ENCODE peak calls at places on chromosome 7, in seven cellular contexts. G is brain microvascular endothelial cell, T is choroid plexus epithelial cell, S is uterus, N is endothelial cell, D is chondrocyte, P is fibroblast of pulmonary artery. R is an unnamed sample.

GRCh38 chr7:116231543-116232401 is 21.4 kb downstream of the TES start:
- DNase-seq in G (no peak), T (peak), S (no peak), N (no peak), D (no peak), P (peak), R (no peak)

GRCh38 chr7:108097703-108098102 is 32.5 kb downstream of the LAMB4 start:
- DNase-seq in G (no peak), T (no peak), S (no peak), N (peak), D (no peak), P (peak), R (no peak)

GRCh38 chr7:5780801-5781496 is 514 bp downstream of the RNF216 start:
- DNase-seq in G (peak), T (peak), S (no peak), N (peak), D (no peak), P (peak), R (peak)

GRCh38 chr7:17140421-17140820 is 158.0 kb upstream of the AHR start:
- DNase-seq in G (no peak), T (no peak), S (no peak), N (no peak), D (no peak), P (no peak), R (no peak)

GRCh38 chr7:94298943-94299342 is 95.8 kb upstream of the COL1A2 start:
- DNase-seq in G (peak), T (peak), S (no peak), N (no peak), D (no peak), P (peak), R (no peak)

GRCh38 chr7:32957326-32958045 is at the start of gene FKBP9:
- DNase-seq in G (peak), T (peak), S (peak), N (peak), D (peak), P (peak), R (peak)

GRCh38 chr7:124412531-124412930 is 353.1 kb downstream of the GPR37 start:
- DNase-seq in G (no peak), T (no peak), S (no peak), N (no peak), D (no peak), P (no peak), R (no peak)

GRCh38 chr7:157547611-157548010 is 210.8 kb downstream of the DNAJB6 start:
- DNase-seq in G (no peak), T (no peak), S (no peak), N (no peak), D (peak), P (no peak), R (no peak)

GRCh38 chr7:40297741-40298311 is 163.0 kb downstream of the SUGCT start:
- DNase-seq in G (no peak), T (peak), S (no peak), N (no peak), D (no peak), P (peak), R (no peak)

GRCh38 chr7:41754046-41754445 is 51.2 kb upstream of the INHBA start:
- DNase-seq in G (no peak), T (no peak), S (no peak), N (no peak), D (no peak), P (no peak), R (no peak)

GRCh38 chr7:23106491-23106800 is 861 bp downstream of the KLHL7 start:
- DNase-seq in G (no peak), T (no peak), S (no peak), N (no peak), D (no peak), P (no peak), R (no peak)

GRCh38 chr7:32163141-32163806 is 93.1 kb upstream of the PDE1C start:
- DNase-seq in G (peak), T (peak), S (peak), N (no peak), D (no peak), P (peak), R (no peak)

GRCh38 chr7:155581107-155581830 is 34.9 kb upstream of the CNPY1 start:
- DNase-seq in G (no peak), T (no peak), S (no peak), N (no peak), D (peak), P (no peak), R (no peak)

GRCh38 chr7:2920956-2921708 is 77.0 kb upstream of the GNA12 start:
- DNase-seq in G (no peak), T (no peak), S (no peak), N (no peak), D (no peak), P (no peak), R (no peak)

GRCh38 chr7:29243777-29244655 is 49.4 kb downstream of the CHN2 start:
- DNase-seq in G (no peak), T (no peak), S (no peak), N (no peak), D (no peak), P (no peak), R (no peak)
- TF ChIP-seq CTCF in G (peak), T (no peak), S (no peak), N (no peak), D (no peak), P (no peak), R (no peak)

GRCh38 chr7:130263130-130263529 is 3.5 kb upstream of the CPA2 start:
- DNase-seq in G (no peak), T (no peak), S (no peak), N (no peak), D (no peak), P (no peak), R (no peak)
- TF ChIP-seq CTCF in G (no peak), T (no peak), S (no peak), N (no peak), D (no peak), P (no peak), R (no peak)

GRCh38 chr7:122143376-122143750 is 686 bp downstream of the AASS start:
- DNase-seq in G (peak), T (peak), S (peak), N (peak), D (peak), P (peak), R (peak)

GRCh38 chr7:122140918-122141317 is 3.1 kb downstream of the AASS start:
- DNase-seq in G (no peak), T (no peak), S (no peak), N (no peak), D (no peak), P (no peak), R (no peak)

GRCh38 chr7:122148081-122148480 is 4.0 kb upstream of the AASS start:
- DNase-seq in G (no peak), T (no peak), S (no peak), N (no peak), D (no peak), P (no peak), R (no peak)

GRCh38 chr7:122145937-122146336 is 1.9 kb upstream of the AASS start:
- DNase-seq in G (no peak), T (no peak), S (no peak), N (no peak), D (no peak), P (no peak), R (no peak)

GRCh38 chr7:122143751-122144711 is at the start of gene AASS:
- DNase-seq in G (peak), T (peak), S (peak), N (peak), D (peak), P (peak), R (peak)
- TF ChIP-seq CTCF in G (no peak), T (no peak), S (peak), N (no peak), D (peak), P (no peak), R (no peak)

GRCh38 chr7:56493704-56494450 is 377.7 kb upstream of the NUPR2 start:
- DNase-seq in G (no peak), T (no peak), S (no peak), N (no peak), D (no peak), P (no peak), R (no peak)

GRCh38 chr7:56495165-56495564 is 378.9 kb upstream of the NUPR2 start:
- DNase-seq in G (no peak), T (no peak), S (no peak), N (no peak), D (no peak), P (no peak), R (no peak)

GRCh38 chr7:56493196-56493595 is 377.0 kb upstream of the NUPR2 start:
- DNase-seq in G (no peak), T (no peak), S (no peak), N (no peak), D (no peak), P (no peak), R (no peak)

GRCh38 chr7:56491636-56492425 is 375.6 kb upstream of the NUPR2 start:
- DNase-seq in G (no peak), T (no peak), S (no peak), N (no peak), D (no peak), P (no peak), R (no peak)
- TF ChIP-seq CTCF in G (no peak), T (no peak), S (no peak), N (no peak), D (no peak), P (no peak), R (no peak)

GRCh38 chr7:150961510-150962284 is 16.4 kb downstream of the KCNH2 start:
- DNase-seq in G (no peak), T (peak), S (peak), N (no peak), D (no peak), P (no peak), R (peak)

GRCh38 chr7:150958071-150958552 is 20.0 kb downstream of the KCNH2 start:
- DNase-seq in G (no peak), T (no peak), S (no peak), N (no peak), D (no peak), P (no peak), R (no peak)

GRCh38 chr7:150958603-150959002 is 19.5 kb downstream of the KCNH2 start:
- DNase-seq in G (no peak), T (no peak), S (no peak), N (no peak), D (no peak), P (no peak), R (no peak)

GRCh38 chr7:150962285-150962742 is 15.8 kb downstream of the KCNH2 start:
- DNase-seq in G (no peak), T (peak), S (no peak), N (no peak), D (no peak), P (no peak), R (no peak)

GRCh38 chr7:150959739-150960734 is 18.1 kb downstream of the KCNH2 start:
- DNase-seq in G (no peak), T (no peak), S (no peak), N (no peak), D (no peak), P (peak), R (no peak)
- TF ChIP-seq CTCF in G (no peak), T (no peak), S (no peak), N (no peak), D (no peak), P (no peak), R (no peak)

DNA sequence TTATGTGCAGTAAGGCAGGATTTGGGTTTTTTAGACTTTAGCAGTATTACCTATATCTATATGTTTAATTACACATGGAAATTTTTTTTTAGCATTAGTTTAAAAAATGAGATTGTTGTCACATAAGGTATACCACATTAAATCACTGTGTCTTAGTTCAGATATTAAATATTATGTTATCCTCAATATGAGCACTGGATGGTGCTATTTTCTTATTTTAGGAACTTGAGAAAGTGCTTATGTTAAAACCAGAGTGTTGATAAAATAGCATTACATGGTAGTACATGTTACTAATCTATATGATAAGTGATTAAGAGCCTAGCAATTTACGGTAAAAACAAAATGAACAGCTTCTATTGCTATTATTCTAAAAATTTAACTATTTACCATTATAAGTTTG is 28.8 kb downstream of the MIOS start:
- DNase-seq in G (no peak), T (peak), S (no peak), N (no peak), D (no peak), P (peak), R (no peak)
- TF ChIP-seq CTCF in G (no peak), T (peak), S (peak), N (peak), D (peak), P (peak), R (peak)

DNA sequence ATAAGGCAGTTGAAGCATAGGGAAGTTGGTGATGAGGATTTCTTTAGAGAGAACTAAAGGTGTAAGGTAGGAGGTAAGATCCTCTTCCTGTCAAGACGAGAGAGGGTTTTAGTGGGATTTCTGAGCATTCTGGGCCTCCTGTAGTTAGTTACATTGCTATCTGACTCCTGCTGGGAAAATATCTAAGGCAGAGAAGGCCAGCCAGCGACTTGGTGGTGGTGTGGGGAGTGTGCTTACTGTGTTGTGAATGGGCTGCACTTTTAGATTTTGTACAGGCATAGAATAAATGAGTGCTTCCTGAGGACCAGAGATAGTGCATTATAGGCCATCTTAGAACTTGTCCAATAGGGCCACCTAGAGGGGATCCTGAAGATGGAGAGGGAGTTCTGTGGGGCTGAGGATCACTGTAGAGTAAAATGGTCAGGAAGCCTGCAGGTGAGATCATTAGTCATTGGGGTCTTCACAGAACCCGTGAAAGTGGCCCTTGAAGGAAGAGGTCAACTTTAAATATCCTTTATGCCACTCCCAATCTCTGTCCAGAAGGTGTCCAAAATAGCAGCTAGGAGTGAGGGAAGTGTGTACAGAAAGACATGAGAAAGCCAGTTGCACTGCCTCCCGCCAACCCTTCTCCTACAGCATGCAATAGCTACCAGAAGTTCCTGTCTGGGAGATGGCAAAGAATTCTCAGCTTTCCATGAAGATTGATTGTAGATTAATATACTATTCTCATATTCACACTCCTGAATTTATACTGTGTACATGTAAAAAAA is 266.6 kb downstream of the POLR1F start:
- DNase-seq in G (peak), T (peak), S (no peak), N (peak), D (no peak), P (peak), R (no peak)
- TF ChIP-seq CTCF in G (peak), T (peak), S (no peak), N (no peak), D (peak), P (peak), R (no peak)

DNA sequence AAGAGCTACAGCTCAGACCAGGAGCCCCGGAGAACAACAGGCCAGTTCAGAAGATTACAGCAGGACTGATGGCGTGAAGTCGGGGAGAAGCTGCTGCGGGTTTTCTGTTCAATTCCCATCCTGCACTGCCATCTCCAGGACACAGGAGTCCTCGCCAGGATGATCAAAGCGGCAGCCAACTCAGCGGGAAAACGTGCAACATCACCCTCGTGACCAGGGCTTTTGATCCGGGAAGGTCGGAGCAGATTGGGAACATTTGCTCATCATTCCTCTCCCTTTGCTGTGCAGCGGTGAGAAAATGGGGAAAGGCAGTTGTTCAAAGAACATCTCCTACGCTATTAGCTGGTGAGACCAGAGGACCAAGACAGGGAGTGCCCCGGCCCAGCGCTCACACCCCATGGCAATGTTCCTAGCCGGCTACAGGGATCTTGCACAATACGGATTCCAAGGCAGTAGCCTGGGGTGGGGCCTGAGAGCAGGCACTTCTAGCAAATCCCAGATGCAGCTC is 50.4 kb upstream of the FOXK1 start:
- DNase-seq in G (peak), T (peak), S (peak), N (peak), D (no peak), P (peak), R (peak)
- TF ChIP-seq CTCF in G (peak), T (peak), S (peak), N (no peak), D (peak), P (peak), R (peak)

GRCh38 chr7:84070770-84071169 is 123.8 kb downstream of the SEMA3A start:
- DNase-seq in G (no peak), T (no peak), S (no peak), N (no peak), D (no peak), P (no peak), R (no peak)

GRCh38 chr7:84078415-84078814 is 116.2 kb downstream of the SEMA3A start:
- DNase-seq in G (no peak), T (no peak), S (no peak), N (no peak), D (no peak), P (no peak), R (no peak)

GRCh38 chr7:84073476-84073875 is 121.1 kb downstream of the SEMA3A start:
- DNase-seq in G (peak), T (peak), S (no peak), N (no peak), D (no peak), P (peak), R (no peak)

GRCh38 chr7:84081973-84082522 is 112.5 kb downstream of the SEMA3A start:
- DNase-seq in G (no peak), T (peak), S (no peak), N (no peak), D (no peak), P (no peak), R (no peak)

DNA sequence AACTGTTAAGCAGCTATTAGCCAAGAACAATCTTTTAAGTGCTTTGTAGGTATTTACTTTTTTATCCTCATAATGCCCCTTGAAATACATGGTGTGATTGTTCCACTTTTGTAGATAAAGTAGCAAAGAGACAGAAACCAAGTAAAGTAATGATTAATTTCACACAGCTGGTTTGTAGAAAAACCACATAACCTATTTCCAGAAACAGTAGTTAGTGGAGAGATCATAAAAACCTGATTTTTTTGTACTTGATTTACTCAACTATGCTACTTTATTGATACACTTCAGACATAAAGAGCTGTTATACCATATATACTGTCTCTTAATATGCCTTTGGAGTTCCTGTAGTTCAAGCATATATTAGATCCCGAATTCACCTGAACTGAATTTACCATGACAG is 118.4 kb downstream of the SEMA3A start:
- DNase-seq in G (no peak), T (no peak), S (no peak), N (no peak), D (no peak), P (no peak), R (no peak)
- TF ChIP-seq CTCF in G (no peak), T (no peak), S (no peak), N (no peak), D (no peak), P (no peak), R (no peak)